ENCODE peak calls at places on chromosomes 13 and 19, in four cellular contexts. One of them, this sample, is unnamed. For H3K4me1, the result is how much of the 10 kb centered on the place peaks cover.

GRCh38 chr13:24053505-24054251 is 106.8 kb upstream of the SPATA13 start:
- DNase-seq in HepG2: peak
- DNase-seq in K562: peak
- DNase-seq in IMR-90: peak
- DNase-seq in this sample: peak

GRCh38 chr19:12484011-12484370 is 625 bp downstream of the ZNF709 start:
- DNase-seq in HepG2: no peak
- DNase-seq in IMR-90: peak
- DNase-seq in K562: no peak
- DNase-seq in this sample: no peak

GRCh38 chr13:34257980-34258379 is 440.0 kb downstream of the RFC3 start:
- DNase-seq in K562: no peak
- DNase-seq in IMR-90: no peak
- DNase-seq in HepG2: no peak
- DNase-seq in this sample: no peak

GRCh38 chr19:24029941-24030636 is 56.9 kb upstream of the ZNF254 start:
- DNase-seq in K562: peak
- DNase-seq in IMR-90: no peak
- DNase-seq in HepG2: peak
- DNase-seq in this sample: no peak

GRCh38 chr19:46803555-46803954 is 15.2 kb upstream of the SLC1A5 start:
- DNase-seq in IMR-90: no peak
- DNase-seq in K562: no peak
- DNase-seq in HepG2: no peak
- DNase-seq in this sample: no peak

GRCh38 chr19:1057185-1057857 is 9.6 kb upstream of the ARHGAP45 start:
- DNase-seq in HepG2: no peak
- DNase-seq in IMR-90: peak
- DNase-seq in K562: no peak
- DNase-seq in this sample: peak

GRCh38 chr19:46722004-46722380 is 5.1 kb upstream of the PRKD2 start:
- DNase-seq in HepG2: no peak
- DNase-seq in IMR-90: no peak
- DNase-seq in K562: no peak
- DNase-seq in this sample: no peak

GRCh38 chr19:31694761-31695160 is 345.5 kb upstream of the TSHZ3 start:
- DNase-seq in K562: no peak
- DNase-seq in HepG2: no peak
- DNase-seq in IMR-90: no peak
- DNase-seq in this sample: no peak

GRCh38 chr19:40674291-40674690 is 16.2 kb downstream of the NUMBL start:
- DNase-seq in IMR-90: no peak
- DNase-seq in K562: no peak
- DNase-seq in HepG2: no peak
- DNase-seq in this sample: no peak

GRCh38 chr13:28636677-28637317 is 22.1 kb upstream of the POMP start:
- DNase-seq in K562: peak
- DNase-seq in HepG2: peak
- DNase-seq in IMR-90: peak
- DNase-seq in this sample: peak

GRCh38 chr13:56528040-56528760 is 612.5 kb upstream of the PRR20A start:
- DNase-seq in K562: no peak
- DNase-seq in HepG2: no peak
- DNase-seq in IMR-90: no peak
- DNase-seq in this sample: no peak

GRCh38 chr13:67619987-67620386 is 389.9 kb upstream of the PCDH9 start:
- DNase-seq in HepG2: no peak
- DNase-seq in K562: no peak
- DNase-seq in IMR-90: peak
- DNase-seq in this sample: peak

GRCh38 chr19:35783469-35784400 is 8.4 kb downstream of the ARHGAP33 start:
- DNase-seq in K562: peak
- DNase-seq in HepG2: no peak
- DNase-seq in IMR-90: no peak
- DNase-seq in this sample: no peak

GRCh38 chr19:37007587-37008220 is 70.5 kb upstream of the ZNF420 start:
- DNase-seq in IMR-90: no peak
- DNase-seq in HepG2: no peak
- DNase-seq in K562: peak
- DNase-seq in this sample: peak

GRCh38 chr19:48154003-48154402 is 16.1 kb downstream of the LIG1 start:
- DNase-seq in K562: no peak
- DNase-seq in IMR-90: peak
- DNase-seq in HepG2: peak
- DNase-seq in this sample: no peak

GRCh38 chr13:28493740-28494536 is 990 bp downstream of the FLT1 start:
- DNase-seq in K562: no peak
- DNase-seq in HepG2: no peak
- DNase-seq in IMR-90: no peak
- DNase-seq in this sample: no peak

GRCh38 chr13:114261328-114261965 is 20.0 kb upstream of the UPF3A start:
- DNase-seq in IMR-90: no peak
- DNase-seq in K562: no peak
- DNase-seq in HepG2: no peak
- DNase-seq in this sample: no peak

GRCh38 chr13:67120872-67121531 is 109.1 kb downstream of the PCDH9 start:
- DNase-seq in K562: peak
- DNase-seq in IMR-90: peak
- DNase-seq in HepG2: no peak
- DNase-seq in this sample: no peak

GRCh38 chr19:53945441-53945840 is 17.3 kb upstream of the CACNG8 start:
- DNase-seq in HepG2: no peak
- DNase-seq in K562: peak
- DNase-seq in IMR-90: peak
- DNase-seq in this sample: peak

GRCh38 chr19:19120308-19121156 is 17.7 kb downstream of the TMEM161A start:
- DNase-seq in K562: peak
- DNase-seq in HepG2: peak
- DNase-seq in IMR-90: peak
- DNase-seq in this sample: no peak

GRCh38 chr19:2194513-2195078 is 30.9 kb downstream of the DOT1L start:
- DNase-seq in K562: no peak
- DNase-seq in HepG2: no peak
- DNase-seq in IMR-90: no peak
- DNase-seq in this sample: no peak
- TF ChIP-seq MAZ in K562: no peak
- TF ChIP-seq MAZ in HepG2: no peak
- TF ChIP-seq MAZ in IMR-90: no peak
- TF ChIP-seq MAZ in this sample: no peak

DNA sequence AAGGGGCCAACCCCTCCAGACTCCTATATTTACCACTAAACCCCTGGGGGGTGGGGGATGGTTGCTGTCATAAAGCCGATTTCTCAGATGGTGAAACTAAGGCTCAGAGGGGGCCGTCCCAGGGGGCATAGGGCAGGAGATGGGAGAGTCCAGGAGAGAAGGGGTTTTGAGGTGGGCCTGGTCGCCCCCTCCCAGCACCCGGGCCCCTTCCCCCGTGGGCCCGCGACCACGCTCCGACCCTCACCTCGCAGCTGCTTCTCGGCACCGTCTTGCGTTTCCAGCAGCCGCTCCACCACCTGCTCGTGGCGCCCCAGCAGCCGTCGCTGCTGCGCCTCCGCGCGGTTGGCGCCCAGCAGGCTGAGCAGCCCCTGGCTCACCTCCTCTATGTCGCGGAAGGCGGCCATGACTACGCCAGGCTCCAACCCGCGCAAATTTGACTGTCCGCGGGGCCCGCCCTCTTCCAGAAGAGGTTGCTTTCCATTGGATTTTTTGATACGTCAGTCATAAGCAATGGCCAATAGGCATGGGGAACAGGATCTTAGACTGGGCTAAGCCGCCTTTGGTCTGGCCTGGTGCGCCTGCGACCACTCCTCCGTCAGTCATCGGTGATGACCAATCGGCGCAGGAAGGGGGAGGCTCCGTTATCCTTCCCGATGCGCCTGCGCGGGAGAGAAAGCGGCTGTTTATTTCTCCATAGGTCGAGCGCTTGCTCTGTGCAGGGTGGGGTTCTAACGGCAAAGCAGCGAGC is at the start of gene SPC24:
- DNase-seq in IMR-90: peak
- DNase-seq in HepG2: peak
- DNase-seq in K562: peak
- DNase-seq in this sample: peak
- H3K4me1 ChIP-seq in IMR-90: under half
- H3K4me1 ChIP-seq in HepG2: half or more
- H3K4me1 ChIP-seq in K562: under half
- H3K4me1 ChIP-seq in this sample: under half

DNA sequence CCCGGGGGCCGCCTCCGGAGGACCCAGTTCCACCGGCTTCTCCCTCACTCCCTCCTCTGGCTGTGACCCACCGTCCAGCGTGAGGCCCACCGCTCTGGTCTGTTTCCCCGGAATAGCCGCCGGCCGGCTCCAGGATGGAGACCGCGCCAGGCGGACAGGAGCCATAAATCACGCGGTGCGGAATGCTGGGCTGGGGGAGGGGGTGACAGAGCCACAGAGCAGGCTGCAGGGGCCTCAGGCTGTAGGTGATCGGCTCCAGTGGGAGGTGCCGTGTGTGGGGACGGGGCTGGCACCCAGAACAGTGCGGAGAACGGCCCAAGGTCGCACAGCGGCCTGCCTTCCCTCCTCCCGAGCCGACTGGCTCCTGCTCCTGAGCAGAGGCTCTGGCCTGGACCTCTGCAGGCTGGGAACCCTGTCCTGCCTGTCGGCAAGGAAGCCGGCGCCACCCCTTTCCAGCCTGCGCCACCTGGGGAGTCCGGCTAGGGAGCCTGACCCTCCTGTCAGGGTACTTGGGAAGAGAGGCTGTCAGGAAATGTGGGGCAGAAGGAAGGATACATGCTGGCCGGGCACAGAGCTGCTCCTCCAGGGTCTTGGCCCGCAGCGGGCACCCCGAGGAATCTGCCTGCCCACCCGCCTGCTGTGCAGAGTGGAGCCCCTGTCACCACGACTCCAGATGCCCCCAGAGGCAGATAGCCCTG is 8.3 kb downstream of the PIAS4 start:
- DNase-seq in HepG2: no peak
- DNase-seq in K562: no peak
- DNase-seq in IMR-90: no peak
- DNase-seq in this sample: no peak
- TF ChIP-seq MAZ in HepG2: no peak
- TF ChIP-seq MAZ in K562: no peak
- TF ChIP-seq MAZ in IMR-90: no peak
- TF ChIP-seq MAZ in this sample: no peak

DNA sequence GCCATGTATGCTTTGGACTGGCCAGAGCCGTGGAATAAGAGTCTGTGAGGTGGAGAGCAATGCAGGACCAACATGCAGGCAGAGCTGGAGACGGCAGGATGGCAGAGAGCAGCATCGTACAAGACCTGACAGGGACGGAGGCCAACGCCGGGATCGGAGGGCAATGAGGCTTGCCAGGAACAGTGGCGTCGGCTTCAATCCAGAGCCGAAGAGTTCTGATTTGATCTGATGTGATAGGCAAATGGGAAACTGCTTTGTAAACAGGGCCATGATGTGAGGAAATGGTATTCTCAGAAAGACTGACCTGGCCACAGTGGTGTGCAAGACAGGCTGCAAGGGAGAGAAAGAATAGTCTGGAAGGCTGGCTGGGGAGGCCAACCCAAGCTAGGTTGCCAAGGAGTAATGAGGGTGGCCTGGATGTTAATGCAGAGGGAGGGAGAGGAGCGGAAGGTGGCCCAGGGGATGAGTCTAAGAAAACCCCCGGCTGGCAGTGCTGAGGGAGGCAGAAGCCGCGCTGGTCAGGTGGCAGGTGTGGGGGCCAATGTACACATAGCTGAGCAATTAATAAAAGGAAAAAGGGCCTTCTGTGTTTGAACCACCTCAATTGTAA is 26.7 kb downstream of the RCBTB2 start:
- DNase-seq in K562: no peak
- DNase-seq in IMR-90: no peak
- DNase-seq in HepG2: no peak
- DNase-seq in this sample: no peak
- H3K4me1 ChIP-seq in K562: under half
- H3K4me1 ChIP-seq in IMR-90: under half
- H3K4me1 ChIP-seq in HepG2: under half
- H3K4me1 ChIP-seq in this sample: under half

GRCh38 chr19:17358395-17358794 is 18.7 kb downstream of the PLVAP start:
- DNase-seq in HepG2: no peak
- DNase-seq in K562: no peak
- DNase-seq in IMR-90: no peak
- DNase-seq in this sample: peak
- TF ChIP-seq MAZ in HepG2: no peak
- TF ChIP-seq MAZ in K562: no peak
- TF ChIP-seq MAZ in IMR-90: no peak
- TF ChIP-seq MAZ in this sample: no peak

GRCh38 chr13:50919291-50919690 is 9.7 kb downstream of the RNASEH2B start:
- DNase-seq in K562: no peak
- DNase-seq in IMR-90: peak
- DNase-seq in HepG2: no peak
- DNase-seq in this sample: no peak
- H3K4me1 ChIP-seq in K562: under half
- H3K4me1 ChIP-seq in IMR-90: under half
- H3K4me1 ChIP-seq in HepG2: under half
- H3K4me1 ChIP-seq in this sample: under half

GRCh38 chr19:8335343-8336071 is 7.6 kb downstream of the KANK3 start:
- DNase-seq in IMR-90: no peak
- DNase-seq in HepG2: no peak
- DNase-seq in K562: no peak
- DNase-seq in this sample: peak
- TF ChIP-seq MAZ in IMR-90: no peak
- TF ChIP-seq MAZ in HepG2: no peak
- TF ChIP-seq MAZ in K562: no peak
- TF ChIP-seq MAZ in this sample: no peak

This sample was measured in A549.